ENCODE peak calls at places on chromosomes 4 and X, in six cellular contexts. G is mammary epithelial cell; J is CD8-positive, alpha-beta T cell; A is A549; S is adipocyte; R is upper lobe of right lung. Q is an unnamed sample.

GRCh38 chrX:118545510-118545909 is 49.9 kb downstream of the DOCK11 start:
- DNase-seq in G (no peak), J (no peak), A (no peak), S (no peak), R (no peak), Q (no peak)

GRCh38 chr4:108725457-108725856 is 37.4 kb downstream of the ETNPPL start:
- DNase-seq in G (peak; percentile 8), J (no peak), A (peak; percentile 4), S (no peak), R (no peak), Q (no peak)

GRCh38 chrX:118554511-118554910 is 58.9 kb downstream of the DOCK11 start:
- DNase-seq in G (no peak), J (no peak), A (no peak), S (no peak), R (no peak), Q (no peak)

GRCh38 chr4:55132775-55133174 is 7.4 kb upstream of the KDR start:
- DNase-seq in G (no peak), J (no peak), A (no peak), S (no peak), R (no peak), Q (no peak)

GRCh38 chr4:149754526-149754925 is 61.1 kb downstream of the IQCM start:
- DNase-seq in G (peak; percentile 26), J (no peak), A (no peak), S (peak; percentile 46), R (no peak), Q (no peak)

GRCh38 chrX:137032378-137032694 is 1.5 kb downstream of the GPR101 start:
- DNase-seq in G (no peak), J (no peak), A (no peak), S (no peak), R (no peak), Q (no peak)

GRCh38 chr4:26321326-26322276 is 787 bp downstream of the RBPJ start:
- DNase-seq in G (peak; percentile 20), J (peak; percentile 8), A (peak; percentile 9), S (peak; percentile 71), R (peak; percentile 73), Q (peak; percentile 47)

GRCh38 chrX:40867352-40867751 is 132.0 kb upstream of the MED14 start:
- DNase-seq in G (peak; percentile 63), J (no peak), A (peak; percentile 25), S (no peak), R (no peak), Q (no peak)

GRCh38 chr4:176443117-176443516 is 123.4 kb downstream of the SPCS3 start:
- DNase-seq in G (peak; percentile 91), J (no peak), A (peak; percentile 82), S (peak; percentile 85), R (no peak), Q (no peak)

GRCh38 chr4:173025131-173025530 is 143.5 kb upstream of the GALNT7 start:
- DNase-seq in G (peak; percentile 58), J (no peak), A (peak; percentile 71), S (peak; percentile 91), R (no peak), Q (peak; percentile 71)

GRCh38 chr4:11223261-11223660 is 205.4 kb downstream of the HS3ST1 start:
- DNase-seq in G (no peak), J (no peak), A (no peak), S (no peak), R (no peak), Q (no peak)

GRCh38 chr4:67104145-67104544 is 441.2 kb downstream of the CENPC start:
- DNase-seq in G (no peak), J (no peak), A (no peak), S (peak; percentile 7), R (no peak), Q (no peak)

GRCh38 chr4:41213563-41214157 is 682 bp downstream of the APBB2 start:
- DNase-seq in G (peak; percentile 20), J (no peak), A (no peak), S (peak; percentile 59), R (peak; percentile 74), Q (peak; percentile 29)

GRCh38 chr4:184628103-184628502 is 21.1 kb downstream of the CASP3 start:
- DNase-seq in G (no peak), J (no peak), A (no peak), S (no peak), R (no peak), Q (no peak)

GRCh38 chr4:114658179-114658578 is 59.6 kb downstream of the UGT8 start:
- DNase-seq in G (no peak), J (no peak), A (no peak), S (no peak), R (no peak), Q (no peak)

GRCh38 chr4:73603854-73604584 is 16.2 kb downstream of the RASSF6 start:
- DNase-seq in G (no peak), J (no peak), A (peak; percentile 44), S (no peak), R (no peak), Q (no peak)

GRCh38 chr4:69594382-69594781 is 45.1 kb downstream of the UGT2A2 start:
- DNase-seq in G (no peak), J (no peak), A (no peak), S (no peak), R (no peak), Q (no peak)

GRCh38 chrX:44744828-44745227 is 99.0 kb upstream of the DUSP21 start:
- DNase-seq in G (no peak), J (no peak), A (no peak), S (no peak), R (no peak), Q (no peak)

GRCh38 chr4:147633113-147633512 is 15.9 kb downstream of the TMEM184C start:
- DNase-seq in G (no peak), J (no peak), A (no peak), S (peak; percentile 95), R (no peak), Q (no peak)

GRCh38 chr4:6991249-6991648 is 51.9 kb upstream of the TADA2B start:
- DNase-seq in G (no peak), J (no peak), A (no peak), S (no peak), R (no peak), Q (no peak)

GRCh38 chr4:131091896-131092295 is 1995.9 kb downstream of the C4orf33 start:
- DNase-seq in G (peak; percentile 21), J (no peak), A (peak; percentile 45), S (peak; percentile 78), R (no peak), Q (no peak)

GRCh38 chr4:102503831-102504786 is 3.0 kb downstream of the NFKB1 start:
- DNase-seq in G (no peak), J (no peak), A (no peak), S (no peak), R (no peak), Q (no peak)

GRCh38 chr4:155974476-155974749 is 20.7 kb upstream of the CTSO start:
- DNase-seq in G (no peak), J (no peak), A (no peak), S (no peak), R (no peak), Q (no peak)

GRCh38 chr4:8239661-8240060 is 29.9 kb upstream of the HTRA3 start:
- DNase-seq in G (no peak), J (no peak), A (no peak), S (no peak), R (no peak), Q (no peak)

GRCh38 chr4:8241895-8242696 is 27.5 kb upstream of the HTRA3 start:
- DNase-seq in G (peak; percentile 39), J (peak; percentile 77), A (peak; percentile 73), S (peak; percentile 97), R (peak; percentile 90), Q (peak; percentile 83)

GRCh38 chr4:8240211-8241041 is 29.1 kb upstream of the HTRA3 start:
- DNase-seq in G (no peak), J (no peak), A (no peak), S (no peak), R (no peak), Q (no peak)

GRCh38 chr4:8242782-8243556 is 26.6 kb upstream of the HTRA3 start:
- DNase-seq in G (no peak), J (no peak), A (no peak), S (no peak), R (no peak), Q (no peak)

GRCh38 chr4:8241211-8241779 is 28.3 kb upstream of the HTRA3 start:
- DNase-seq in G (no peak), J (no peak), A (no peak), S (no peak), R (no peak), Q (no peak)
- H3K4me1 ChIP-seq in G (peaks cover 4% of the 10 kb centered on the region), J (peaks cover 9% of the 10 kb centered on the region), A (peaks cover 17% of the 10 kb centered on the region), S (peaks cover 14% of the 10 kb centered on the region), R (peaks cover 10% of the 10 kb centered on the region), Q (no peaks in the 10 kb centered on the region)

GRCh38 chrX:39854772-39855747 is 242.7 kb downstream of the BCOR start:
- DNase-seq in G (no peak), J (peak; percentile 59), A (no peak), S (no peak), R (no peak), Q (no peak)
- H3K4me1 ChIP-seq in G (peaks cover 10% of the 10 kb centered on the region), J (peaks cover 32% of the 10 kb centered on the region), A (peaks cover 22% of the 10 kb centered on the region), S (peaks cover 6% of the 10 kb centered on the region), R (no peaks in the 10 kb centered on the region), Q (no peaks in the 10 kb centered on the region)

GRCh38 chrX:88437563-88437962 is 309.5 kb upstream of the CPXCR1 start:
- DNase-seq in G (no peak), J (no peak), A (no peak), S (no peak), R (no peak), Q (no peak)
- H3K4me1 ChIP-seq in G (no peaks in the 10 kb centered on the region), J (no peaks in the 10 kb centered on the region), A (no peaks in the 10 kb centered on the region), S (no peaks in the 10 kb centered on the region), R (no peaks in the 10 kb centered on the region), Q (no peaks in the 10 kb centered on the region)

DNA sequence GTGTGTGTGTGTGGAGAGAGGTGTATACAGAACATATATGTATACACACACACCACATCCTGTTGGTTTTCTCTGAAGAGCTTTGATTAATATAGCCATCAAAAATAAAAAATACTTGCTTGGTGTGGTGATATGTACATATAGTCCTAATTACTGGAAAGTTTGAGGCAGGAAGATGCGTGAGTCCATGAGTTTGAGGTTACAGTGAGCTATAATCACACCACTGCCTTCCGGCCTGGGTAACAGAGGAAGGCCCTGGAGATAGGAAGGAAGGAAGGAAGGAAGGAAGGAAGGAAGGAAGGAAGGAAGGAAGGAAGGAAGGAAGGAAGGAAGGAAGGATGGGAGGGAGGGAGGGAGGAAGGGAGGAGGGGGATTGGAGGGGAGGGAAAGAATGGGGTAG is 360.4 kb upstream of the CPEB2 start:
- DNase-seq in G (no peak), J (no peak), A (no peak), S (no peak), R (no peak), Q (no peak)
- H3K4me1 ChIP-seq in G (no peaks in the 10 kb centered on the region), J (no peaks in the 10 kb centered on the region), A (peaks cover 16% of the 10 kb centered on the region), S (peaks cover 2% of the 10 kb centered on the region), R (no peaks in the 10 kb centered on the region), Q (no peaks in the 10 kb centered on the region)

Q was measured in colonic mucosa.